ENCODE peak calls at places on chromosomes 2 and 18, in six cellular contexts. One of them, this sample, is unnamed.

GRCh38 chr2:156663757-156664409 is 227.7 kb downstream of the GPD2 start:
- DNase-seq in AG09319: no peak
- DNase-seq in AML-193: no peak
- DNase-seq in ACHN: peak
- DNase-seq in mesothelial cell of epicardium: no peak
- DNase-seq in GM04503: no peak
- DNase-seq in this sample: no peak

GRCh38 chr2:111055735-111056134 is 65.0 kb upstream of the BCL2L11 start:
- DNase-seq in AG09319: no peak
- DNase-seq in AML-193: no peak
- DNase-seq in ACHN: no peak
- DNase-seq in mesothelial cell of epicardium: no peak
- DNase-seq in GM04503: no peak
- DNase-seq in this sample: no peak

GRCh38 chr2:216731465-216731864 is 36.1 kb upstream of the IGFBP5 start:
- DNase-seq in AG09319: no peak
- DNase-seq in AML-193: no peak
- DNase-seq in ACHN: no peak
- DNase-seq in mesothelial cell of epicardium: no peak
- DNase-seq in GM04503: no peak
- DNase-seq in this sample: no peak

GRCh38 chr18:11901826-11902438 is 6.2 kb downstream of the MPPE1 start:
- DNase-seq in AG09319: no peak
- DNase-seq in AML-193: no peak
- DNase-seq in ACHN: no peak
- DNase-seq in mesothelial cell of epicardium: no peak
- DNase-seq in GM04503: no peak
- DNase-seq in this sample: no peak

GRCh38 chr2:26669099-26669498 is 23.4 kb upstream of the KCNK3 start:
- DNase-seq in AG09319: no peak
- DNase-seq in AML-193: no peak
- DNase-seq in ACHN: no peak
- DNase-seq in mesothelial cell of epicardium: no peak
- DNase-seq in GM04503: no peak
- DNase-seq in this sample: no peak

GRCh38 chr2:183383854-183384253 is 259.6 kb downstream of the NUP35 start:
- DNase-seq in AG09319: no peak
- DNase-seq in AML-193: no peak
- DNase-seq in ACHN: no peak
- DNase-seq in mesothelial cell of epicardium: no peak
- DNase-seq in GM04503: no peak
- DNase-seq in this sample: no peak

GRCh38 chr18:63553117-63553516 is 10.9 kb downstream of the SERPINB12 start:
- DNase-seq in AG09319: peak
- DNase-seq in AML-193: peak
- DNase-seq in ACHN: no peak
- DNase-seq in mesothelial cell of epicardium: no peak
- DNase-seq in GM04503: peak
- DNase-seq in this sample: peak

GRCh38 chr18:25230658-25231326 is 121.2 kb downstream of the ZNF521 start:
- DNase-seq in AG09319: peak
- DNase-seq in AML-193: no peak
- DNase-seq in ACHN: no peak
- DNase-seq in mesothelial cell of epicardium: no peak
- DNase-seq in GM04503: peak
- DNase-seq in this sample: no peak

GRCh38 chr2:221715783-221716386 is 143.8 kb upstream of the EPHA4 start:
- DNase-seq in AG09319: no peak
- DNase-seq in AML-193: no peak
- DNase-seq in ACHN: no peak
- DNase-seq in mesothelial cell of epicardium: no peak
- DNase-seq in GM04503: no peak
- DNase-seq in this sample: no peak

GRCh38 chr18:5759169-5759568 is 136.2 kb downstream of the TMEM200C start:
- DNase-seq in AG09319: no peak
- DNase-seq in AML-193: no peak
- DNase-seq in ACHN: no peak
- DNase-seq in mesothelial cell of epicardium: no peak
- DNase-seq in GM04503: no peak
- DNase-seq in this sample: no peak

GRCh38 chr18:23881778-23882177 is 132.8 kb upstream of the TTC39C start:
- DNase-seq in AG09319: no peak
- DNase-seq in AML-193: no peak
- DNase-seq in ACHN: no peak
- DNase-seq in mesothelial cell of epicardium: no peak
- DNase-seq in GM04503: no peak
- DNase-seq in this sample: peak

GRCh38 chr2:216349366-216349765 is 22.9 kb downstream of the MARCHF4 start:
- DNase-seq in AG09319: no peak
- DNase-seq in AML-193: no peak
- DNase-seq in ACHN: no peak
- DNase-seq in mesothelial cell of epicardium: no peak
- DNase-seq in GM04503: no peak
- DNase-seq in this sample: no peak

GRCh38 chr2:156944871-156945270 is 312.6 kb upstream of the GALNT5 start:
- DNase-seq in AG09319: no peak
- DNase-seq in AML-193: no peak
- DNase-seq in ACHN: no peak
- DNase-seq in mesothelial cell of epicardium: no peak
- DNase-seq in GM04503: no peak
- DNase-seq in this sample: no peak

GRCh38 chr18:58723810-58724602 is 52.7 kb downstream of the MALT1 start:
- DNase-seq in AG09319: no peak
- DNase-seq in AML-193: no peak
- DNase-seq in ACHN: no peak
- DNase-seq in mesothelial cell of epicardium: no peak
- DNase-seq in GM04503: peak
- DNase-seq in this sample: no peak

GRCh38 chr2:65666156-65666725 is 233.8 kb upstream of the SPRED2 start:
- DNase-seq in AG09319: no peak
- DNase-seq in AML-193: no peak
- DNase-seq in ACHN: no peak
- DNase-seq in mesothelial cell of epicardium: no peak
- DNase-seq in GM04503: no peak
- DNase-seq in this sample: peak

GRCh38 chr2:219448776-219449476 is 14.3 kb downstream of the SPEG start:
- DNase-seq in AG09319: no peak
- DNase-seq in AML-193: no peak
- DNase-seq in ACHN: no peak
- DNase-seq in mesothelial cell of epicardium: no peak
- DNase-seq in GM04503: no peak
- DNase-seq in this sample: no peak

GRCh38 chr2:78147466-78147865 is 625.3 kb upstream of the LRRTM4 start:
- DNase-seq in AG09319: no peak
- DNase-seq in AML-193: no peak
- DNase-seq in ACHN: no peak
- DNase-seq in mesothelial cell of epicardium: no peak
- DNase-seq in GM04503: no peak
- DNase-seq in this sample: no peak

GRCh38 chr2:83273322-83273721 is 1185.8 kb downstream of the SUCLG1 start:
- DNase-seq in AG09319: no peak
- DNase-seq in AML-193: no peak
- DNase-seq in ACHN: no peak
- DNase-seq in mesothelial cell of epicardium: no peak
- DNase-seq in GM04503: no peak
- DNase-seq in this sample: no peak

GRCh38 chr2:188291617-188292445 is at the start of gene GULP1:
- DNase-seq in AG09319: peak
- DNase-seq in AML-193: no peak
- DNase-seq in ACHN: peak
- DNase-seq in mesothelial cell of epicardium: peak
- DNase-seq in GM04503: peak
- DNase-seq in this sample: peak

GRCh38 chr2:81894451-81894990 is 1590.0 kb upstream of the LRRTM1 start:
- DNase-seq in AG09319: no peak
- DNase-seq in AML-193: no peak
- DNase-seq in ACHN: peak
- DNase-seq in mesothelial cell of epicardium: no peak
- DNase-seq in GM04503: no peak
- DNase-seq in this sample: no peak

GRCh38 chr2:112181571-112182290 is 43.5 kb downstream of the FBLN7 start:
- DNase-seq in AG09319: no peak
- DNase-seq in AML-193: no peak
- DNase-seq in ACHN: no peak
- DNase-seq in mesothelial cell of epicardium: no peak
- DNase-seq in GM04503: no peak
- DNase-seq in this sample: no peak

GRCh38 chr18:75125359-75126331 is 83.3 kb downstream of the PTGR3 start:
- DNase-seq in AG09319: no peak
- DNase-seq in AML-193: no peak
- DNase-seq in ACHN: no peak
- DNase-seq in mesothelial cell of epicardium: no peak
- DNase-seq in GM04503: no peak
- DNase-seq in this sample: no peak

GRCh38 chr18:76751538-76751890 is 70.8 kb upstream of the ZNF236 start:
- DNase-seq in AG09319: no peak
- DNase-seq in AML-193: no peak
- DNase-seq in ACHN: no peak
- DNase-seq in mesothelial cell of epicardium: no peak
- DNase-seq in GM04503: no peak
- DNase-seq in this sample: no peak

GRCh38 chr2:150274108-150274507 is 213.4 kb downstream of the RND3 start:
- DNase-seq in AG09319: no peak
- DNase-seq in AML-193: no peak
- DNase-seq in ACHN: no peak
- DNase-seq in mesothelial cell of epicardium: no peak
- DNase-seq in GM04503: no peak
- DNase-seq in this sample: peak

GRCh38 chr18:26089247-26090129 is 925 bp downstream of the SS18 start:
- DNase-seq in AG09319: no peak
- DNase-seq in AML-193: peak
- DNase-seq in ACHN: peak
- DNase-seq in mesothelial cell of epicardium: no peak
- DNase-seq in GM04503: no peak
- DNase-seq in this sample: peak

GRCh38 chr18:52288403-52289004 is 51.5 kb upstream of the DCC start:
- DNase-seq in AG09319: no peak
- DNase-seq in AML-193: peak
- DNase-seq in ACHN: peak
- DNase-seq in mesothelial cell of epicardium: no peak
- DNase-seq in GM04503: no peak
- DNase-seq in this sample: no peak

GRCh38 chr18:35117372-35117771 is 76.2 kb downstream of the MAPRE2 start:
- DNase-seq in AG09319: no peak
- DNase-seq in AML-193: no peak
- DNase-seq in ACHN: no peak
- DNase-seq in mesothelial cell of epicardium: no peak
- DNase-seq in GM04503: no peak
- DNase-seq in this sample: no peak